ENCODE peak calls at places on chromosomes 2 and 18, in eight cellular contexts. Y, Z, Q, U, F, T, B and D are unnamed samples.

GRCh38 chr2:164589522-164589921 is 31.8 kb downstream of the GRB14 start:
- DNase-seq in Y (no peak), Z (no peak), Q (no peak), U (no peak), F (no peak), T (peak), B (no peak), D (peak)

GRCh38 chr2:147511491-147511948 is 333.3 kb upstream of the ACVR2A start:
- DNase-seq in Y (no peak), Z (no peak), Q (no peak), U (no peak), F (no peak), T (no peak), B (no peak), D (no peak)

GRCh38 chr2:128458438-128458837 is 139.8 kb upstream of the HS6ST1 start:
- DNase-seq in Y (no peak), Z (no peak), Q (no peak), U (no peak), F (no peak), T (no peak), B (no peak), D (peak)

GRCh38 chr18:75010260-75010659 is 198.7 kb downstream of the PTGR3 start:
- DNase-seq in Y (no peak), Z (no peak), Q (no peak), U (no peak), F (no peak), T (no peak), B (no peak), D (no peak)

GRCh38 chr18:79717555-79718074 is 38.0 kb downstream of the CTDP1 start:
- DNase-seq in Y (no peak), Z (no peak), Q (no peak), U (no peak), F (no peak), T (no peak), B (no peak), D (no peak)

GRCh38 chr18:76450912-76451421 is 44.1 kb downstream of the ZNF516 start:
- DNase-seq in Y (no peak), Z (no peak), Q (no peak), U (no peak), F (peak), T (peak), B (no peak), D (peak)

GRCh38 chr2:137165968-137166367 is 400.6 kb downstream of the THSD7B start:
- DNase-seq in Y (no peak), Z (no peak), Q (no peak), U (no peak), F (no peak), T (no peak), B (no peak), D (no peak)

GRCh38 chr2:43224571-43225092 is 1.8 kb downstream of the ZFP36L2 start:
- DNase-seq in Y (peak), Z (no peak), Q (peak), U (no peak), F (peak), T (no peak), B (peak), D (no peak)